ENCODE peak calls at places on chromosomes 16 and 17, in four cellular contexts. P is esophagus squamous epithelium, Z is OCI-LY7, I is kidney epithelial cell. A is an unnamed sample.

GRCh38 chr16:57893559-57894389 is 77.2 kb downstream of the CNGB1 start:
- DNase-seq in I (peak), Z (no peak), P (no peak), A (no peak)

GRCh38 chr16:17270111-17270510 is 200.6 kb downstream of the XYLT1 start:
- DNase-seq in Z (no peak), P (no peak), I (no peak), A (no peak)

GRCh38 chr17:45332989-45333701 is 16.3 kb upstream of the MAP3K14 start:
- DNase-seq in P (no peak), Z (peak), I (no peak), A (peak)

GRCh38 chr17:80524150-80524712 is 20.4 kb upstream of the RPTOR start:
- DNase-seq in P (no peak), I (no peak), Z (no peak), A (no peak)

GRCh38 chr17:36673637-36674277 is 72.4 kb downstream of the MRM1 start:
- DNase-seq in I (no peak), P (no peak), Z (no peak), A (no peak)

GRCh38 chr16:52501746-52502145 is 45.2 kb downstream of the TOX3 start:
- DNase-seq in Z (no peak), P (no peak), I (no peak), A (no peak)

GRCh38 chr16:87806608-87807546 is 41.1 kb upstream of the KLHDC4 start:
- DNase-seq in Z (peak), I (peak), P (peak), A (no peak)

GRCh38 chr17:17727111-17727659 is 45.9 kb downstream of the RAI1 start:
- DNase-seq in I (no peak), Z (no peak), P (no peak), A (no peak)

GRCh38 chr17:73315481-73315880 is 3.7 kb upstream of the CDC42EP4 start:
- DNase-seq in I (no peak), P (no peak), Z (no peak), A (no peak)

GRCh38 chr16:397736-398332 is 835 bp downstream of the NME4 start:
- DNase-seq in P (no peak), I (no peak), Z (peak), A (peak)

GRCh38 chr16:70582280-70582978 is 58.8 kb downstream of the SF3B3 start:
- DNase-seq in Z (no peak), P (no peak), I (no peak), A (peak)
- TF ChIP-seq CTCF in Z (peak), P (peak), I (peak), A (peak)

GRCh38 chr17:61583242-61583641 is 7.8 kb downstream of the NACA2 start:
- DNase-seq in Z (peak), P (no peak), I (no peak), A (peak)
- TF ChIP-seq CTCF in Z (peak), P (peak), I (peak), A (no peak)

GRCh38 chr16:73031155-73031866 is 16.6 kb downstream of the ZFHX3 start:
- DNase-seq in Z (no peak), I (no peak), P (no peak), A (no peak)

GRCh38 chr16:73026754-73027654 is 20.9 kb downstream of the ZFHX3 start:
- DNase-seq in I (no peak), Z (no peak), P (no peak), A (no peak)

GRCh38 chr16:73028263-73028662 is 19.7 kb downstream of the ZFHX3 start:
- DNase-seq in Z (no peak), P (no peak), I (no peak), A (no peak)

GRCh38 chr16:73027655-73028220 is 20.2 kb downstream of the ZFHX3 start:
- DNase-seq in I (no peak), P (no peak), Z (no peak), A (no peak)

GRCh38 chr16:73028721-73029361 is 19.1 kb downstream of the ZFHX3 start:
- DNase-seq in Z (no peak), P (no peak), I (no peak), A (no peak)
- TF ChIP-seq CTCF in Z (no peak), P (no peak), I (no peak), A (no peak)

GRCh38 chr17:6471531-6472465 is 27.5 kb downstream of the PIMREG start:
- DNase-seq in P (no peak), I (no peak), Z (no peak), A (no peak)
- TF ChIP-seq CTCF in P (peak), I (no peak), Z (no peak), A (no peak)

DNA sequence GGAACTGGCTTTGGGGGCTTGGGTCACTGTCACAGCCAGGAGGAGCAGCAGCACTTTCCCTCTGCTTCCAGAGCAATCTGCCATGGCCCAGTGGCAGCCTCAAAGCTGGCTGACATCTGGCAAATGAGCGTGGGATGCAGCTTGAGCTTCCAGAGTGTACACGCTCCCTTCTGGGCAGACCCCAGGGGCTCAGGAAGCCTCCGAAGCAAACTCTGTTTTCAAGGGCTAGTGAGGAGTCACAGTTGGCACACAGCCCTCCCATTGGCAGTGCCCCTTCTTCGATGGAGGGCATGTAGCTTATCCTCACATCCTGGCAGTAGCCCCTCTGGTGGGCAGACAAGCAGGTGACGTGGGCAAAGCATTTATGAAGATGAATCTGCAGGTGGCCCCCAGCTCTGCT is 249.6 kb downstream of the ENGASE start:
- DNase-seq in I (no peak), P (no peak), Z (no peak), A (no peak)
- TF ChIP-seq CTCF in I (no peak), P (no peak), Z (no peak), A (no peak)

DNA sequence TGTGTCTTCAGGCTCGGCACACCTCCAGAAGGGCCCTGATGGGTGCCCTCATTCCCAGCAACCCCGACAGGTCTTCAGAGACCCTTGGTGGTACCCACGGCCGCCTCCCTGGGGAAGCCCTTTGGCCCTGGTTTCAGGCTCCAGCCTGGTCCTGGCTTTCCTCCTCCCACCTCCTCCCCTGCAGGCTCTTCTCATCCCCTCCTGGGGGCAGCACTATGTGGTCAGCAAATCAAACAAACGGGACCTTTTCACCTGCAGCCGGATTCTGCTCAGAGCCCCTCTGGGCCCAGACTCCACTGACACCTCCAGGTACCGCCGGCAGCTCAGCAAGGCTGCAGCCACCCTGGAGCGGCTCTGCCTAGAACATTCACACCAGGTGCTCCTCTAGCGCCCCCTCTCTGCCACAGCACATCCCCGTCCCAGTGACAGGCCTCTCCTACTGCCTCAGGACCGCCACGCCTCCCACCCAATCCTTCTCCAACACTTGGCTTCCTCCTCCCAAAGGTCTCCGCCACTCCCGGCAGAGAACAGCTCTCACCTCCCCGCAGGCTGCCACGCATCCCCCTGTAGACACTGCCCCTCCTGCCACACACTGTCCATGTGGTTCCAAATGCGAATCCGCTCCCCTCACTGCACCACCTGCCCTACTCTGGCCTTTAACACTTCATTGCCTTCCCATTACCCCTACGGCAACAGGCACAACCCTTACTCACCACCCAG is 12.0 kb downstream of the CORO7 start:
- DNase-seq in P (no peak), I (no peak), Z (peak), A (no peak)
- TF ChIP-seq CTCF in P (peak), I (peak), Z (peak), A (no peak)

GRCh38 chr17:46769531-46770438 is 48.7 kb downstream of the WNT3 start:
- DNase-seq in Z (no peak), I (no peak), P (no peak), A (peak)

GRCh38 chr17:46771601-46772012 is 46.9 kb downstream of the WNT3 start:
- DNase-seq in P (no peak), I (no peak), Z (peak), A (peak)

GRCh38 chr17:46770439-46770817 is 48.1 kb downstream of the WNT3 start:
- DNase-seq in P (no peak), I (no peak), Z (no peak), A (no peak)

GRCh38 chr17:46772013-46772878 is 46.2 kb downstream of the WNT3 start:
- DNase-seq in I (no peak), P (no peak), Z (no peak), A (peak)

GRCh38 chr17:46770818-46771600 is 47.5 kb downstream of the WNT3 start:
- DNase-seq in I (no peak), Z (peak), P (no peak), A (peak)
- TF ChIP-seq CTCF in I (no peak), Z (peak), P (peak), A (no peak)